ENCODE peak calls at places on chromosomes 7 and 10, in seven cellular contexts. One of them, this sample, is unnamed.

GRCh38 chr10:1123198-1123597 is 67.0 kb downstream of the WDR37 start:
- DNase-seq in psoas muscle: no peak
- DNase-seq in Calu3: no peak
- DNase-seq in BJ: no peak
- DNase-seq in astrocyte of the hippocampus: no peak
- DNase-seq in hypothalamus: no peak
- DNase-seq in NCI-H1092 treated with DMSO at 0.1 percent for 48 hours: no peak
- DNase-seq in this sample: no peak

GRCh38 chr7:14999331-14999730 is 96.8 kb upstream of the DGKB start:
- DNase-seq in psoas muscle: no peak
- DNase-seq in Calu3: no peak
- DNase-seq in BJ: no peak
- DNase-seq in astrocyte of the hippocampus: no peak
- DNase-seq in hypothalamus: no peak
- DNase-seq in NCI-H1092 treated with DMSO at 0.1 percent for 48 hours: no peak
- DNase-seq in this sample: no peak

GRCh38 chr10:29208816-29209215 is 80.1 kb upstream of the LYZL1 start:
- DNase-seq in psoas muscle: no peak
- DNase-seq in Calu3: no peak
- DNase-seq in BJ: no peak
- DNase-seq in astrocyte of the hippocampus: no peak
- DNase-seq in hypothalamus: no peak
- DNase-seq in NCI-H1092 treated with DMSO at 0.1 percent for 48 hours: no peak
- DNase-seq in this sample: no peak

GRCh38 chr7:66399566-66399965 is 194.4 kb downstream of the TPST1 start:
- DNase-seq in psoas muscle: no peak
- DNase-seq in Calu3: no peak
- DNase-seq in BJ: no peak
- DNase-seq in astrocyte of the hippocampus: no peak
- DNase-seq in hypothalamus: no peak
- DNase-seq in NCI-H1092 treated with DMSO at 0.1 percent for 48 hours: no peak
- DNase-seq in this sample: no peak

GRCh38 chr10:31101123-31101522 is 69.5 kb upstream of the ZNF438 start:
- DNase-seq in psoas muscle: no peak
- DNase-seq in Calu3: peak
- DNase-seq in BJ: no peak
- DNase-seq in astrocyte of the hippocampus: peak
- DNase-seq in hypothalamus: no peak
- DNase-seq in NCI-H1092 treated with DMSO at 0.1 percent for 48 hours: no peak
- DNase-seq in this sample: no peak

GRCh38 chr7:500521-501420 is 18.9 kb downstream of the PDGFA start:
- DNase-seq in psoas muscle: peak
- DNase-seq in Calu3: no peak
- DNase-seq in BJ: no peak
- DNase-seq in astrocyte of the hippocampus: no peak
- DNase-seq in hypothalamus: no peak
- DNase-seq in NCI-H1092 treated with DMSO at 0.1 percent for 48 hours: no peak
- DNase-seq in this sample: no peak

GRCh38 chr10:26412932-26413331 is 25.2 kb upstream of the APBB1IP start:
- DNase-seq in psoas muscle: no peak
- DNase-seq in Calu3: no peak
- DNase-seq in BJ: no peak
- DNase-seq in astrocyte of the hippocampus: no peak
- DNase-seq in hypothalamus: no peak
- DNase-seq in NCI-H1092 treated with DMSO at 0.1 percent for 48 hours: no peak
- DNase-seq in this sample: no peak

GRCh38 chr7:16514729-16515128 is 11.9 kb upstream of the LRRC72 start:
- DNase-seq in psoas muscle: no peak
- DNase-seq in Calu3: no peak
- DNase-seq in BJ: no peak
- DNase-seq in astrocyte of the hippocampus: no peak
- DNase-seq in hypothalamus: no peak
- DNase-seq in NCI-H1092 treated with DMSO at 0.1 percent for 48 hours: no peak
- DNase-seq in this sample: no peak

GRCh38 chr7:20164420-20165145 is 52.6 kb downstream of the MACC1 start:
- DNase-seq in psoas muscle: no peak
- DNase-seq in Calu3: no peak
- DNase-seq in BJ: peak
- DNase-seq in astrocyte of the hippocampus: no peak
- DNase-seq in hypothalamus: no peak
- DNase-seq in NCI-H1092 treated with DMSO at 0.1 percent for 48 hours: no peak
- DNase-seq in this sample: no peak

GRCh38 chr10:78925800-78926319 is 142.9 kb upstream of the ZMIZ1 start:
- DNase-seq in psoas muscle: no peak
- DNase-seq in Calu3: peak
- DNase-seq in BJ: peak
- DNase-seq in astrocyte of the hippocampus: peak
- DNase-seq in hypothalamus: no peak
- DNase-seq in NCI-H1092 treated with DMSO at 0.1 percent for 48 hours: no peak
- DNase-seq in this sample: no peak

This sample was measured in NCI-H2227 treated with DMSO at 0.1 percent for 48 hours.